ENCODE peak calls at places on chromosomes 13 and 19, in four cellular contexts. E is activated CD4-positive, alpha-beta T cell treated with anti-CD3 and anti-CD28 coated beads, Interleukin-2, amount 10 ng/mL, durations not matched to agents 7 days and 5 days; V is NCI-H2029; J is LoVo. Y is an unnamed sample.

GRCh38 chr19:3679138-3679537 is 21.1 kb downstream of the PIP5K1C start:
- DNase-seq in E (no peak), V (no peak), J (no peak), Y (no peak)

GRCh38 chr13:34654203-34654602 is 287.9 kb upstream of the NBEA start:
- DNase-seq in E (no peak), V (no peak), J (no peak), Y (no peak)

GRCh38 chr13:41470187-41470586 is 12.8 kb downstream of the RGCC start:
- DNase-seq in E (no peak), V (no peak), J (no peak), Y (no peak)

GRCh38 chr13:90846956-90847355 is 500.5 kb upstream of the MIR17HG start:
- DNase-seq in E (no peak), V (no peak), J (no peak), Y (no peak)

GRCh38 chr13:39452412-39452811 is 150.6 kb downstream of the LHFPL6 start:
- DNase-seq in E (no peak), V (no peak), J (no peak), Y (no peak)

GRCh38 chr13:96844195-96844594 is 150.1 kb downstream of the OXGR1 start:
- DNase-seq in E (no peak), V (no peak), J (no peak), Y (no peak)

GRCh38 chr13:107205318-107206112 is 637.6 kb upstream of the ARGLU1 start:
- DNase-seq in E (peak), V (peak), J (peak), Y (peak)

GRCh38 chr19:38062959-38063786 is 156.2 kb downstream of the SIPA1L3 start:
- DNase-seq in E (no peak), V (peak), J (no peak), Y (no peak)

Y was measured in Kasumi-1.